ENCODE peak calls at places on chromosomes 16 and 17, in seven cellular contexts. K is breast epithelium, D is K562, Y is ovary, V is heart left ventricle, T is uterus, W is A549. N is an unnamed sample.

GRCh38 chr16:21104124-21104860 is 46.4 kb downstream of the DNAH3 start:
- DNase-seq in K (no peak), T (no peak), Y (no peak), V (no peak), D (no peak), W (no peak), N (no peak)

GRCh38 chr16:84143784-84144199 is 1.2 kb downstream of the HSDL1 start:
- DNase-seq in W (no peak), K (no peak), T (no peak), V (no peak), Y (no peak), D (no peak), N (peak; percentile 21)

GRCh38 chr17:50847566-50847965 is 12.2 kb downstream of the WFIKKN2 start:
- DNase-seq in K (no peak), Y (no peak), W (no peak), V (no peak), D (no peak), T (no peak), N (no peak)

GRCh38 chr17:79955961-79956735 is 79.5 kb downstream of the TBC1D16 start:
- DNase-seq in Y (no peak), D (no peak), V (no peak), T (peak; percentile 5), W (no peak), K (no peak), N (peak; percentile 8)

GRCh38 chr17:16918443-16918842 is 53.5 kb downstream of the TNFRSF13B start:
- DNase-seq in V (no peak), Y (no peak), D (no peak), T (no peak), W (no peak), K (no peak), N (no peak)

GRCh38 chr17:82320956-82321927 is 3.8 kb upstream of the CD7 start:
- DNase-seq in V (no peak), D (peak; percentile 82), K (no peak), Y (no peak), T (peak; percentile 45), W (no peak), N (peak; percentile 51)

GRCh38 chr16:23182206-23182674 is 305 bp upstream of the SCNN1G start:
- DNase-seq in D (peak; percentile 82), T (peak; percentile 52), Y (peak; percentile 35), W (peak; percentile 78), V (peak; percentile 52), K (peak; percentile 83), N (peak; percentile 93)

GRCh38 chr16:68504066-68504465 is 35.0 kb upstream of the ZFP90 start:
- DNase-seq in Y (no peak), D (no peak), W (no peak), T (no peak), K (no peak), V (no peak), N (no peak)

GRCh38 chr16:10625595-10626357 is 45.4 kb upstream of the EMP2 start:
- DNase-seq in T (no peak), V (no peak), W (peak; percentile 72), K (no peak), Y (no peak), D (no peak), N (no peak)

GRCh38 chr17:75182319-75182568 is 515 bp downstream of the SUMO2 start:
- DNase-seq in D (no peak), T (no peak), W (no peak), V (no peak), Y (no peak), K (no peak), N (no peak)

GRCh38 chr17:45021607-45022287 is 29.7 kb downstream of the DCAKD start:
- DNase-seq in T (peak; percentile 69), K (peak; percentile 46), W (peak; percentile 67), V (peak; percentile 67), D (peak; percentile 90), Y (peak; percentile 74), N (peak; percentile 67)

GRCh38 chr16:8963010-8963824 is 489 bp downstream of the USP7 start:
- DNase-seq in Y (no peak), D (peak; percentile 40), K (no peak), W (no peak), V (no peak), T (no peak), N (no peak)

GRCh38 chr16:8961811-8962390 is 1.8 kb downstream of the USP7 start:
- DNase-seq in K (no peak), V (no peak), D (peak; percentile 62), W (no peak), T (no peak), Y (no peak), N (no peak)

GRCh38 chr16:8963825-8964441 is at the start of gene USP7:
- DNase-seq in K (peak; percentile 85), V (peak; percentile 94), T (peak; percentile 91), D (peak; percentile 93), W (peak; percentile 90), Y (peak; percentile 89), N (peak; percentile 93)

GRCh38 chr16:8960788-8961109 is 3.0 kb downstream of the USP7 start:
- DNase-seq in Y (no peak), T (no peak), V (no peak), K (no peak), W (no peak), D (no peak), N (no peak)

GRCh38 chr16:8962393-8963009 is 1.2 kb downstream of the USP7 start:
- DNase-seq in T (no peak), D (peak; percentile 35), W (no peak), V (no peak), K (no peak), Y (no peak), N (peak; percentile 52)
- H3K4me1 ChIP-seq in T (peaks cover 18% of the 10 kb centered on the region), D (peaks cover 56% of the 10 kb centered on the region), W (peaks cover 55% of the 10 kb centered on the region), V (peaks cover 58% of the 10 kb centered on the region), K (no peaks in the 10 kb centered on the region), Y (peaks cover 23% of the 10 kb centered on the region), N (peaks cover 49% of the 10 kb centered on the region)

GRCh38 chr16:85595299-85595661 is 17.8 kb upstream of the GSE1 start:
- DNase-seq in W (no peak), V (no peak), Y (no peak), T (no peak), D (no peak), K (no peak), N (no peak)
- H3K27ac ChIP-seq in W (no peak overlapping the region), V (no peak overlapping the region), Y (no peak overlapping the region), T (no peak overlapping the region), D (no peak overlapping the region), K (no peak overlapping the region), N (no peak overlapping the region)

DNA sequence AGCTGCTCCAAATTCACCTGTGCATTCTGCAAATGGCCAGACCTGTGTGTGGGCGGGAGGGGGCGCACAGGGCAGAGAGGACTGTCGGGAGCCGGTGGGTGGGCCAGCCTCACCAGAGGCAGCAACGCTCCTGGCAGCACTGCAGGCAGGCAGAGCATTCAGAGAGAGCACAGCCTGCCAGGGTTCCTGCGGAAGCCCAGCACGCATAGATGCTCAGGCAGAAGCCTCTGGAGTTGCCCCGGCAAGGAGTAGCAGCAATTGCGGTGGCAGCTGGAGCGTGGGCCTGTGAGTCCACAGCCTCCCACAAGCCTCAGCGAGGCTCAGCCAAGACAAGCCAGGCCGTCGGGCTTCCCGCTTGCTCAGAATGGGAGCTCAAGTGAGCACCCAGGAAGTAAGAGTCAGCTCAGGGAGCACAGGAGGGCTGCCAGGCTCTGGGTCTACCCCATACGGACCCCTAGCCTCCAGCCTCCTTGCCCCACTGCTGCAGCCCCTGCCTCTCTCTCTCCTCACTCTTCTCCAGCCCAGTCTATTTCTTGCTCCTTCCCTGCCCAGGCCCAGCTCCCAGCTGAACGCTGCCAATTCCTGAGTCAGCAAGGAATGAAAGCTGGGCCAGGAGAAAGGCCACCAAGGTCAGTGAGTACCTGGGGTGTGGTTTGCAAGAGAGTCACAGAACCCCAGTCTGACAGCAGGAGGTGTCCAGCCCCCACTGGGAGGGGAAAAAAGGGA is 9.6 kb downstream of the EMC6 start:
- DNase-seq in Y (no peak), K (no peak), W (no peak), T (no peak), V (no peak), D (no peak), N (no peak)
- TF ChIP-seq POLR2A in Y (no peak), K (no peak), W (no peak), T (no peak), V (no peak), D (no peak), N (no peak)

GRCh38 chr17:2707721-2708584 is 3.6 kb downstream of the CLUH start:
- DNase-seq in V (peak; percentile 84), K (no peak), D (peak; percentile 34), T (peak; percentile 44), Y (no peak), W (peak; percentile 61), N (peak; percentile 65)

GRCh38 chr17:2708585-2709172 is 2.9 kb downstream of the CLUH start:
- DNase-seq in V (no peak), T (no peak), K (no peak), W (no peak), D (no peak), Y (no peak), N (no peak)

GRCh38 chr17:2710804-2711607 is 558 bp downstream of the CLUH start:
- DNase-seq in T (no peak), W (no peak), Y (no peak), D (no peak), V (no peak), K (no peak), N (peak; percentile 66)

GRCh38 chr17:2710075-2710803 is 1.3 kb downstream of the CLUH start:
- DNase-seq in K (no peak), Y (no peak), W (no peak), D (no peak), V (no peak), T (no peak), N (no peak)

GRCh38 chr17:2709173-2709661 is 2.3 kb downstream of the CLUH start:
- DNase-seq in W (peak; percentile 49), K (peak; percentile 78), Y (no peak), T (no peak), V (no peak), D (no peak), N (peak; percentile 90)
- H3K4me1 ChIP-seq in W (peaks cover 56% of the 10 kb centered on the region), K (peaks cover 20% of the 10 kb centered on the region), Y (peaks cover 23% of the 10 kb centered on the region), T (peaks cover 25% of the 10 kb centered on the region), V (peaks cover 85% of the 10 kb centered on the region), D (peaks cover 16% of the 10 kb centered on the region), N (peaks cover 63% of the 10 kb centered on the region)

GRCh38 chr17:56320443-56320842 is 167.2 kb downstream of the ANKFN1 start:
- DNase-seq in V (no peak), T (no peak), K (no peak), Y (no peak), W (no peak), D (no peak), N (no peak)
- H3K27ac ChIP-seq in V (no peak overlapping the region), T (no peak overlapping the region), K (no peak overlapping the region), Y (no peak overlapping the region), W (no peak overlapping the region), D (no peak overlapping the region), N (no peak overlapping the region)

GRCh38 chr17:67137860-67138259 is 93.5 kb downstream of the CACNG1 start:
- DNase-seq in K (no peak), D (no peak), W (no peak), T (no peak), V (no peak), Y (no peak), N (no peak)

GRCh38 chr17:67137026-67137370 is 92.6 kb downstream of the CACNG1 start:
- DNase-seq in K (no peak), Y (no peak), T (no peak), W (no peak), D (no peak), V (no peak), N (no peak)

GRCh38 chr17:67139289-67139688 is 94.9 kb downstream of the CACNG1 start:
- DNase-seq in D (no peak), K (no peak), W (no peak), Y (no peak), T (no peak), V (no peak), N (no peak)

GRCh38 chr17:67139784-67140665 is 95.7 kb downstream of the CACNG1 start:
- DNase-seq in K (no peak), D (peak; percentile 14), Y (no peak), V (no peak), T (no peak), W (peak; percentile 31), N (peak; percentile 79)

GRCh38 chr17:67138392-67138791 is 94.0 kb downstream of the CACNG1 start:
- DNase-seq in D (no peak), Y (no peak), T (no peak), V (no peak), W (no peak), K (no peak), N (no peak)
- TF ChIP-seq POLR2A in D (no peak), Y (no peak), T (no peak), V (no peak), W (no peak), K (no peak), N (no peak)